ENCODE peak calls at places on chromosomes 16 and 17, in four cellular contexts. A is activated CD8-positive, alpha-beta memory T cell treated with anti-CD3 and anti-CD28 coated beads for 48 hours; V is ELR; G is naive thymus-derived CD8-positive, alpha-beta T cell. N is an unnamed sample.

GRCh38 chr17:11779906-11780305 is 181.6 kb downstream of the DNAH9 start:
- DNase-seq in A (no peak), V (no peak), G (no peak), N (no peak)

GRCh38 chr16:11079657-11080187 is 135.4 kb downstream of the CLEC16A start:
- DNase-seq in A (no peak), V (peak), G (no peak), N (no peak)

GRCh38 chr17:29091591-29092291 is 48.8 kb downstream of the PIPOX start:
- DNase-seq in A (no peak), V (no peak), G (no peak), N (no peak)

GRCh38 chr17:27976331-27976730 is 66.1 kb upstream of the NLK start:
- DNase-seq in A (no peak), V (peak), G (no peak), N (no peak)

GRCh38 chr17:45271603-45272002 is 9.7 kb upstream of the SPATA32 start:
- DNase-seq in A (no peak), V (no peak), G (no peak), N (no peak)

GRCh38 chr17:72613411-72614292 is 478.8 kb downstream of the SLC39A11 start:
- DNase-seq in A (no peak), V (peak), G (no peak), N (no peak)

GRCh38 chr16:1428511-1428910 is 2.4 kb upstream of the PERCC1 start:
- DNase-seq in A (no peak), V (peak), G (peak), N (peak)

GRCh38 chr16:47565454-47565853 is 104.3 kb downstream of the PHKB start:
- DNase-seq in A (no peak), V (peak), G (no peak), N (no peak)

GRCh38 chr17:76796081-76796480 is 58.2 kb downstream of the MFSD11 start:
- DNase-seq in A (no peak), V (no peak), G (no peak), N (no peak)

GRCh38 chr17:57519199-57519598 is 225.9 kb downstream of the CCDC182 start:
- DNase-seq in A (no peak), V (peak), G (no peak), N (no peak)

GRCh38 chr16:75506567-75506966 is 11.3 kb upstream of the CHST6 start:
- DNase-seq in A (no peak), V (peak), G (no peak), N (no peak)

GRCh38 chr17:16940116-16940881 is 31.6 kb downstream of the TNFRSF13B start:
- DNase-seq in A (no peak), V (no peak), G (no peak), N (no peak)

GRCh38 chr16:82344157-82344556 is 174.1 kb upstream of the MPHOSPH6 start:
- DNase-seq in A (no peak), V (peak), G (no peak), N (no peak)

GRCh38 chr17:21452377-21453143 is 76.4 kb downstream of the KCNJ12 start:
- DNase-seq in A (no peak), V (peak), G (peak), N (no peak)

GRCh38 chr17:48282303-48282702 is 147.7 kb downstream of the SKAP1 start:
- DNase-seq in A (no peak), V (no peak), G (no peak), N (no peak)

GRCh38 chr17:36591434-36592315 is at the start of gene DHRS11:
- DNase-seq in A (peak), V (peak), G (peak), N (peak)

GRCh38 chr16:23368469-23368868 is 66.4 kb downstream of the SCNN1B start:
- DNase-seq in A (no peak), V (peak), G (no peak), N (no peak)

GRCh38 chr17:9052921-9053320 is 31.6 kb downstream of the NTN1 start:
- DNase-seq in A (no peak), V (no peak), G (no peak), N (no peak)

GRCh38 chr16:73025111-73025505 is 22.8 kb downstream of the ZFHX3 start:
- DNase-seq in A (no peak), V (no peak), G (no peak), N (no peak)

GRCh38 chr17:34930283-34930682 is 31.0 kb downstream of the CCT6B start:
- DNase-seq in A (no peak), V (no peak), G (no peak), N (no peak)

GRCh38 chr17:27861979-27862378 is 31.2 kb downstream of the LYRM9 start:
- DNase-seq in A (no peak), V (peak), G (no peak), N (no peak)

GRCh38 chr17:4601326-4601725 is 17.0 kb downstream of the SMTNL2 start:
- DNase-seq in A (no peak), V (no peak), G (no peak), N (no peak)